ENCODE peak calls at places on chromosomes 2 and 18, in seven cellular contexts. L is IMR-90, C is neuronal stem cell, O is H9, A is mesendoderm, Z is H1, Q is mesenchymal stem cell. M is an unnamed sample.

GRCh38 chr2:207491086-207491485 is 38.7 kb upstream of the CREB1 start:
- DNase-seq in A (no peak), L (no peak), Q (no peak), C (no peak), Z (no peak), O (no peak), M (peak)

GRCh38 chr18:70333757-70334156 is 44.9 kb downstream of the SOCS6 start:
- DNase-seq in Q (peak), L (peak), O (no peak), Z (no peak), C (no peak), A (peak), M (peak)

GRCh38 chr2:111119004-111119846 is 1.5 kb upstream of the BCL2L11 start:
- DNase-seq in Z (peak), A (peak), Q (peak), C (peak), L (no peak), O (peak), M (no peak)

GRCh38 chr2:230757476-230757875 is 44.8 kb downstream of the CAB39 start:
- DNase-seq in Z (no peak), O (no peak), A (no peak), L (peak), C (no peak), Q (peak), M (peak)

GRCh38 chr2:37267685-37268084 is 36.2 kb downstream of the NDUFAF7 start:
- DNase-seq in L (no peak), Q (no peak), O (no peak), C (no peak), A (no peak), Z (no peak), M (no peak)

GRCh38 chr2:46879511-46879910 is 36.1 kb downstream of the MCFD2 start:
- DNase-seq in O (no peak), A (no peak), L (no peak), Q (no peak), Z (no peak), C (no peak), M (no peak)

GRCh38 chr2:137437386-137437785 is 526.9 kb upstream of the HNMT start:
- DNase-seq in A (no peak), Z (no peak), Q (no peak), L (no peak), C (no peak), O (no peak), M (no peak)

GRCh38 chr2:128091691-128092050 is 671 bp downstream of the UGGT1 start:
- DNase-seq in Z (no peak), A (no peak), O (no peak), L (peak), C (no peak), Q (peak), M (peak)

GRCh38 chr2:208306291-208306690 is 40.2 kb downstream of the PIKFYVE start:
- DNase-seq in C (no peak), O (no peak), Q (no peak), L (peak), Z (no peak), A (no peak), M (peak)

GRCh38 chr2:241812730-241813079 is 3.7 kb downstream of the NEU4 start:
- DNase-seq in Z (no peak), A (no peak), Q (no peak), C (no peak), O (no peak), L (no peak), M (no peak)

GRCh38 chr2:166404831-166405568 is 29.3 kb upstream of the SCN9A start:
- DNase-seq in Q (peak), C (no peak), O (no peak), Z (no peak), A (no peak), L (peak), M (no peak)

GRCh38 chr18:59300676-59301285 is 17.7 kb downstream of the CPLX4 start:
- DNase-seq in O (no peak), Z (no peak), Q (no peak), L (no peak), C (no peak), A (no peak), M (no peak)

GRCh38 chr18:58819051-58819450 is 45.6 kb upstream of the ZNF532 start:
- DNase-seq in C (no peak), Z (no peak), L (no peak), A (no peak), O (no peak), Q (no peak), M (no peak)

GRCh38 chr18:78526923-78527775 is 452.5 kb upstream of the SALL3 start:
- DNase-seq in O (peak), Q (no peak), Z (no peak), L (no peak), C (peak), A (no peak), M (no peak)
- H4K8ac ChIP-seq in O (no peak), Q (no peak), Z (no peak), L (no peak), C (no peak), A (no peak), M (no peak)

GRCh38 chr2:122210898-122211605 is 455.6 kb downstream of the TSN start:
- DNase-seq in L (no peak), Q (no peak), C (no peak), O (no peak), A (no peak), Z (no peak), M (no peak)

GRCh38 chr2:122219504-122219903 is 464.1 kb downstream of the TSN start:
- DNase-seq in C (no peak), A (no peak), O (no peak), Z (no peak), Q (no peak), L (no peak), M (no peak)

GRCh38 chr2:122221665-122222064 is 466.2 kb downstream of the TSN start:
- DNase-seq in O (no peak), L (no peak), A (no peak), C (no peak), Q (no peak), Z (no peak), M (no peak)

GRCh38 chr2:122218596-122218995 is 463.1 kb downstream of the TSN start:
- DNase-seq in O (no peak), A (no peak), C (no peak), L (no peak), Q (no peak), Z (no peak), M (no peak)

GRCh38 chr2:122216901-122217300 is 461.4 kb downstream of the TSN start:
- DNase-seq in A (no peak), C (no peak), Z (no peak), Q (no peak), L (no peak), O (no peak), M (peak)
- H4K8ac ChIP-seq in A (no peak), C (no peak), Z (no peak), Q (no peak), L (no peak), O (no peak), M (no peak)

GRCh38 chr2:11786592-11786991 is 40.2 kb downstream of the LPIN1 start:
- DNase-seq in A (no peak), Z (no peak), O (no peak), C (no peak), Q (no peak), L (no peak), M (no peak)
- H4K8ac ChIP-seq in A (no peak), Z (no peak), O (no peak), C (no peak), Q (no peak), L (no peak), M (no peak)

DNA sequence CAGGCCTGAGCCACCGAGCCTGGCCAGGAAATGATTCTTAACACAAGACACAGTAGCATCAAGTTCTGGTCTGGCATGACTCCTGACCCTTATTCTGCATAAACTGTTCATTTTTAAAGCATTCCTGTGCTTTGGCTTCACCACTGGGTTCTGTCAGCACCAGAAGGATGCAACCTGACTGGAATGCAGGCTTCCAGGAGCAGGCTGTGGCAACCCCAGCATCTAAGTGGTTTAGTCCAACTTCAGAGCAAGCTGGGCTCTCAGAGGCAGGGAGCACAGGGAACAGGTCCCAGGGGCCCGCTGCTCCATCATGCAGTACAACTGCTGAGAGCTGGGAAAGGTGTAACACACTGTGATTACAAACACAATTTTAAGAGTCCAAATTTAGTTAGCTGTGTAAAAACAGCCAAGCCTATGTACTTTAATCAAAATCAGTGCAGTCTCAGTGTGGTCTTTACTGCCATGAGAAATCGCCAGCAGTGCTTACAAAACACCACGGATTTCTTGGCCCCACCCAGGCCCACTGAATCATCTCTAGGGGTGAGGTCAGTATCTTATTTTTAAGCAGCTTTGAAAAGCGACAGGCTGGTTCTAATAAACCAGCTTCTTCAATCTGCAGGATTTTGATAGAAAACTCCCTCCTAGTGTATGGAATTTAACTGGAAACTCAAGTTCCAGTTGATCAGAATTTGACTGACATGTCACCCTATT is 44.4 kb upstream of the TMEM182 start:
- DNase-seq in C (no peak), L (peak), A (no peak), Z (no peak), O (no peak), Q (peak), M (peak)
- H4K8ac ChIP-seq in C (no peak), L (no peak), A (no peak), Z (no peak), O (no peak), Q (no peak), M (no peak)

GRCh38 chr2:134310450-134311079 is 56.7 kb downstream of the MGAT5 start:
- DNase-seq in C (no peak), O (no peak), Q (no peak), L (no peak), Z (no peak), A (no peak), M (no peak)

GRCh38 chr2:134307334-134307733 is 53.5 kb downstream of the MGAT5 start:
- DNase-seq in O (no peak), A (no peak), Q (no peak), C (no peak), L (no peak), Z (no peak), M (no peak)

GRCh38 chr2:134312482-134312881 is 58.6 kb downstream of the MGAT5 start:
- DNase-seq in O (no peak), C (no peak), A (no peak), Q (no peak), Z (no peak), L (no peak), M (no peak)

GRCh38 chr2:134306521-134306920 is 52.6 kb downstream of the MGAT5 start:
- DNase-seq in Q (no peak), Z (no peak), C (no peak), A (no peak), L (no peak), O (no peak), M (peak)

GRCh38 chr2:134308474-134309385 is 54.9 kb downstream of the MGAT5 start:
- DNase-seq in C (no peak), A (no peak), O (no peak), Q (no peak), Z (no peak), L (no peak), M (no peak)
- H4K8ac ChIP-seq in C (no peak), A (no peak), O (no peak), Q (no peak), Z (no peak), L (no peak), M (no peak)

DNA sequence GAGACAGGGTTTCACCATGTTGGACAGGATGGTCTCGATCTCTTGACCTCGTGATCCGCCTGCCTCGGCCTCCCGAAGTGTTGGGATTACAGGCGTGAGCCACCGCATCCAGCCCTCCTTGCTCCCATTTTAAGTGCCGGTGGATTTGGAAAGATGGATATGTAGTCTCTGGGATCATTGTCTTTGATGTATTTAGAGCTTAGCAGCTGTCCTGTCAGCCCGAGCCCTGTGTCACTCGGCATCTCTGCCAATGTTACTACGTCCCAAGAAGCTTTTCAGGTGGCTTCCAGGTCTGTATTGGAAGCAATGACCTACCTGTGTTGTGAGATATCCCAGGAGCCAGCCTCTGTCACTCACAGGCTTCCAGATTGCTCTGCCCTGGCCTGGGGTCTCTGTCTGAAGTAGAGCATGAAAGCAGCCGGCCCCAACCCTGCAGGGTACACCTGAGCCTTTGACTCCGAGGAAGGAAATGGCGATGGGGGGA is 35.3 kb downstream of the MAP4K4 start:
- DNase-seq in C (no peak), O (no peak), A (no peak), Z (no peak), L (no peak), Q (no peak), M (no peak)
- H4K8ac ChIP-seq in C (no peak), O (no peak), A (no peak), Z (no peak), L (no peak), Q (no peak), M (no peak)

GRCh38 chr2:229539628-229540027 is 174.7 kb downstream of the DNER start:
- DNase-seq in Z (no peak), A (no peak), Q (no peak), L (peak), C (no peak), O (no peak), M (peak)
- H4K8ac ChIP-seq in Z (no peak), A (no peak), Q (no peak), L (no peak), C (no peak), O (no peak), M (no peak)

DNA sequence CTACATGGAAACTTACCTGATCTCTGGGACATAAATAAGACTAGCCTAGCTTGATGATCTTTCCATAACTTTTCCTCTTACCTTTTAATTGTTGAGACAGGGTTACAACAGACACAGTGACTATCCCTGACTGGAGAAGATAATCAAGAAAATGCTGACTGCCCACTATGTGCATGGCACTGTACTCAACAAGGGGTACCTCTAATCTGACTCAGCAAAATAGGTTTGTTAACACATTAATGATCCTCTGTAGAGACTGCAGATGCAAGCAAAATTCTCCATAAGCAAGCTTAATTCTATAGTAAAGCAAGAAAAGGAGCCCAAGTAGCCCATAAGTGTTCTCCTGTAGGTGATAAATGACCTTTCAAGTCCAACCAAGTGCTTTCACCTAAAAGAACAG is 25.5 kb downstream of the ACVR1C start:
- DNase-seq in A (no peak), O (no peak), L (no peak), Z (no peak), C (no peak), Q (no peak), M (no peak)
- H4K8ac ChIP-seq in A (no peak), O (no peak), L (no peak), Z (no peak), C (no peak), Q (no peak), M (no peak)

GRCh38 chr2:223668302-223668998 is 66.3 kb upstream of the SCG2 start:
- DNase-seq in L (peak), Q (peak), O (no peak), A (no peak), Z (no peak), C (no peak), M (peak)
- H4K8ac ChIP-seq in L (no peak), Q (no peak), O (no peak), A (no peak), Z (no peak), C (no peak), M (no peak)